ENCODE peak calls at places on chromosomes 13 and 19, in ten cellular contexts. S is AG04450; M is aorta; I is body of pancreas; W is GM23338; B is lower lobe of right lung; A is right cardiac atrium; E is CD4-positive, alpha-beta T cell; C is lung; T is Peyer's patch. Z is an unnamed sample.

GRCh38 chr19:38551450-38551813 is 66.3 kb downstream of the MAP4K1 start:
- DNase-seq in C (no peak), E (no peak), I (no peak), T (no peak), B (peak), A (no peak), S (no peak), M (peak), W (no peak), Z (no peak)

GRCh38 chr13:102878491-102878890 is 32.7 kb downstream of the ERCC5 start:
- DNase-seq in B (no peak), E (no peak), C (no peak), M (no peak), W (peak), I (no peak), A (no peak), T (no peak), S (peak), Z (no peak)

GRCh38 chr19:45417151-45417550 is 6.6 kb downstream of the ERCC1 start:
- DNase-seq in T (no peak), M (no peak), E (no peak), S (no peak), A (no peak), C (no peak), I (no peak), W (no peak), B (no peak), Z (no peak)

GRCh38 chr13:45544520-45544919 is 71.0 kb downstream of the ERICH6B start:
- DNase-seq in I (no peak), M (no peak), E (no peak), S (no peak), A (no peak), B (no peak), C (no peak), W (peak), T (no peak), Z (no peak)

GRCh38 chr13:60398438-60398891 is 1.4 kb downstream of the TDRD3 start:
- DNase-seq in I (no peak), W (no peak), M (no peak), A (peak), B (no peak), T (no peak), S (no peak), C (no peak), E (no peak), Z (no peak)

GRCh38 chr19:34171539-34171876 is 796 bp upstream of the LSM14A start:
- DNase-seq in A (no peak), S (peak), W (no peak), I (no peak), C (no peak), E (no peak), M (no peak), T (no peak), B (no peak), Z (no peak)

GRCh38 chr19:1290245-1290698 is 4.6 kb downstream of the EFNA2 start:
- DNase-seq in E (no peak), B (no peak), T (no peak), I (no peak), M (no peak), A (no peak), S (no peak), C (no peak), W (no peak), Z (no peak)

GRCh38 chr19:43759515-43759914 is 4.8 kb upstream of the SMG9 start:
- DNase-seq in E (no peak), B (no peak), W (peak), C (no peak), S (no peak), A (no peak), I (no peak), M (no peak), T (no peak), Z (no peak)

GRCh38 chr19:35773020-35773809 is 2.1 kb upstream of the ARHGAP33 start:
- DNase-seq in C (no peak), M (no peak), B (no peak), S (no peak), E (no peak), T (no peak), I (no peak), W (no peak), A (no peak), Z (no peak)

GRCh38 chr13:59480857-59481256 is 682.9 kb downstream of the DIAPH3 start:
- DNase-seq in A (no peak), C (no peak), E (no peak), B (no peak), W (no peak), I (no peak), M (no peak), T (no peak), S (no peak), Z (no peak)

GRCh38 chr13:94033830-94034642 is 445.4 kb downstream of the DCT start:
- DNase-seq in I (no peak), A (no peak), W (peak), S (no peak), C (no peak), B (no peak), E (no peak), M (no peak), T (no peak), Z (no peak)

GRCh38 chr19:6362351-6362801 is 1.0 kb downstream of the CLPP start:
- DNase-seq in C (no peak), B (no peak), I (no peak), S (no peak), A (peak), T (no peak), M (no peak), W (no peak), E (peak), Z (no peak)

GRCh38 chr19:54653181-54653809 is 9.5 kb upstream of the LILRB4 start:
- DNase-seq in E (no peak), T (no peak), W (peak), C (no peak), S (no peak), M (no peak), I (no peak), A (no peak), B (no peak), Z (no peak)

GRCh38 chr19:56566904-56567273 is 379 bp upstream of the ZNF470 start:
- DNase-seq in E (no peak), T (no peak), A (peak), M (peak), C (peak), I (peak), B (peak), W (peak), S (no peak), Z (peak)

GRCh38 chr13:42852102-42852501 is 70.7 kb downstream of the FAM216B start:
- DNase-seq in T (no peak), E (no peak), I (no peak), A (no peak), M (no peak), W (no peak), S (no peak), B (no peak), C (no peak), Z (no peak)

GRCh38 chr13:101829484-101829883 is 377.0 kb downstream of the ITGBL1 start:
- DNase-seq in B (no peak), T (no peak), E (no peak), I (no peak), S (no peak), W (no peak), M (no peak), A (no peak), C (no peak), Z (no peak)

GRCh38 chr13:50323440-50324070 is 308.3 kb downstream of the KCNRG start:
- DNase-seq in W (no peak), B (no peak), E (no peak), S (peak), I (no peak), M (no peak), C (no peak), A (no peak), T (no peak), Z (no peak)

GRCh38 chr19:35224681-35225604 is 3.6 kb downstream of the FAM187B start:
- DNase-seq in I (peak), T (no peak), B (peak), E (no peak), M (no peak), S (no peak), W (peak), C (peak), A (peak), Z (peak)

GRCh38 chr13:40812724-40813445 is 23.5 kb downstream of the SLC25A15 start:
- DNase-seq in T (no peak), A (no peak), C (no peak), M (no peak), E (no peak), I (no peak), W (no peak), B (no peak), S (peak), Z (no peak)

GRCh38 chr13:110349239-110349638 is 42.2 kb downstream of the COL4A2 start:
- DNase-seq in S (no peak), M (no peak), I (no peak), W (no peak), E (no peak), A (no peak), C (no peak), B (no peak), T (no peak), Z (no peak)

GRCh38 chr19:39858541-39858940 is 12.4 kb upstream of the FBL start:
- DNase-seq in T (no peak), W (peak), B (peak), A (peak), M (no peak), I (no peak), C (no peak), E (no peak), S (no peak), Z (peak)

GRCh38 chr13:24473646-24474045 is 38.9 kb downstream of the PARP4 start:
- DNase-seq in B (no peak), T (no peak), I (no peak), M (no peak), A (no peak), C (no peak), W (no peak), E (no peak), S (no peak), Z (no peak)

GRCh38 chr13:105655046-105655445 is 880.4 kb downstream of the EFNB2 start:
- DNase-seq in C (no peak), I (no peak), T (no peak), W (no peak), E (no peak), A (no peak), S (peak), B (no peak), M (no peak), Z (no peak)

GRCh38 chr19:2970201-2970838 is 7.0 kb upstream of the TLE6 start:
- DNase-seq in S (no peak), B (no peak), C (no peak), W (no peak), I (no peak), E (no peak), M (no peak), A (peak), T (no peak), Z (no peak)

GRCh38 chr13:27825153-27825552 is 32.9 kb downstream of the GSX1 start:
- DNase-seq in C (no peak), S (no peak), I (no peak), T (no peak), E (no peak), A (no peak), B (no peak), M (no peak), W (peak), Z (no peak)

GRCh38 chr13:98500963-98501421 is 75.9 kb downstream of the STK24 start:
- DNase-seq in T (no peak), C (no peak), A (no peak), I (no peak), E (no peak), M (no peak), W (no peak), S (no peak), B (no peak), Z (no peak)

GRCh38 chr19:15241259-15241658 is 9.0 kb upstream of the EPHX3 start:
- DNase-seq in E (no peak), I (no peak), T (no peak), C (no peak), W (no peak), M (no peak), A (no peak), B (no peak), S (no peak), Z (no peak)

GRCh38 chr19:5534787-5535586 is 32.8 kb downstream of the TINCR start:
- DNase-seq in A (no peak), S (no peak), M (no peak), T (no peak), E (no peak), I (no peak), B (no peak), W (peak), C (no peak), Z (no peak)

GRCh38 chr19:4675346-4675745 is 5.2 kb upstream of the MYDGF start:
- DNase-seq in B (no peak), W (no peak), A (no peak), E (no peak), C (no peak), I (no peak), T (no peak), S (no peak), M (no peak), Z (no peak)

GRCh38 chr19:17086129-17086528 is 10.6 kb downstream of the MYO9B start:
- DNase-seq in C (no peak), S (no peak), E (no peak), A (peak), B (no peak), T (no peak), W (no peak), M (no peak), I (no peak), Z (no peak)

GRCh38 chr19:6729573-6730152 is 7.7 kb downstream of the GPR108 start:
- DNase-seq in S (no peak), E (no peak), I (no peak), A (no peak), W (no peak), B (no peak), C (no peak), M (no peak), T (no peak), Z (no peak)

GRCh38 chr19:33304760-33305647 is 2.7 kb upstream of the CEBPA start:
- DNase-seq in S (no peak), I (peak), E (no peak), C (peak), W (no peak), A (no peak), M (no peak), T (peak), B (peak), Z (peak)

GRCh38 chr19:38979867-38980266 is 4.3 kb upstream of the FBXO17 start:
- DNase-seq in A (no peak), I (no peak), B (no peak), E (no peak), T (no peak), C (no peak), M (no peak), S (no peak), W (no peak), Z (no peak)

GRCh38 chr13:113928701-113929627 is 44.9 kb downstream of the C13orf46 start:
- DNase-seq in W (no peak), A (peak), E (no peak), S (peak), T (peak), M (peak), C (no peak), I (peak), B (no peak), Z (peak)

GRCh38 chr19:14758816-14759215 is 19.5 kb downstream of the ADGRE2 start:
- DNase-seq in W (peak), C (no peak), M (no peak), B (no peak), I (peak), E (no peak), A (no peak), T (no peak), S (no peak), Z (no peak)

GRCh38 chr13:110507678-110508381 is 53.7 kb downstream of the RAB20 start:
- DNase-seq in B (peak), C (peak), W (no peak), M (no peak), S (no peak), I (peak), A (peak), T (peak), E (no peak), Z (peak)

GRCh38 chr13:113880651-113881611 is 17.1 kb upstream of the GAS6 start:
- DNase-seq in B (no peak), S (no peak), E (no peak), I (no peak), T (no peak), C (no peak), A (no peak), W (no peak), M (no peak), Z (no peak)

DNA sequence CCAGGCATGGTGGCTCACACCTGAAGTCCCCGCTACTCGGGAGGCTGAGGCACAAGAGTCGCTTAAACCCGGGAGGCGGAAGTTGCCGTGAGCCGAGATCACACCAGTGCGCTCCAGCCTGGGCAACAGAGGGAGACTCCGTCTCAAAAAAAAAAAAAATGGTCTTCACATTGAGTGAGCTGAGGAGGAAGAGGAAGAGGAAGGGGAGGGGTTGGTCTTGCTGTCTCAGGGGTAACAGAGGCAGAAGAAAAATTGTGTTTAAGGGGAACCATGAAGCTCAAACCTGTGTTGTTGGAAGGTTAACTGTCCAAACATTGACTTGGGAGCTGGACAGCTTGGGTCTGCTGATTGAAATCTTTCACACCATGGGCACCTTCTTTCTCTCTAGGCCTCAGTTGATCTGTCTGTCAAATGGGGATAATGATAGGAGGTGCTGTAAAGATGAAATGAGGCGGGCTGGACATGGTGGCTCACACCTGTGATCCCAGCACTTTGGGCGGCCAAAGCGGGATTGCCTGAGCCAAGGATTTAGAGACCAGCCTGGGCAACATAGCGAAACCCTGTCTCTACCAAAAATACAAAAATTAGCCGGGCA is 9.8 kb upstream of the SLC44A2 start:
- DNase-seq in C (no peak), W (no peak), B (no peak), T (no peak), A (no peak), I (no peak), S (no peak), E (no peak), M (no peak), Z (no peak)
- H3K27ac ChIP-seq in C (no peak), W (no peak), B (peak), T (no peak), A (peak), I (no peak), S (no peak), E (no peak), M (no peak), Z (no peak)

GRCh38 chr19:13173129-13173737 is 23.0 kb downstream of the IER2 start:
- DNase-seq in E (no peak), C (no peak), B (no peak), M (no peak), S (no peak), W (no peak), I (no peak), T (no peak), A (no peak), Z (no peak)

GRCh38 chr19:13172335-13173128 is 22.3 kb downstream of the IER2 start:
- DNase-seq in M (peak), E (peak), A (peak), W (no peak), T (peak), B (peak), I (peak), C (peak), S (no peak), Z (peak)

GRCh38 chr19:13171146-13171545 is 20.9 kb downstream of the IER2 start:
- DNase-seq in I (no peak), S (no peak), M (no peak), W (no peak), A (no peak), E (no peak), C (no peak), T (no peak), B (no peak), Z (no peak)

GRCh38 chr19:13165091-13165997 is 15.1 kb downstream of the IER2 start:
- DNase-seq in C (no peak), B (no peak), S (no peak), A (peak), M (no peak), T (no peak), I (no peak), W (peak), E (no peak), Z (no peak)

GRCh38 chr19:13169769-13170168 is 19.6 kb downstream of the IER2 start:
- DNase-seq in S (no peak), C (no peak), M (peak), T (peak), A (no peak), I (peak), E (no peak), W (no peak), B (no peak), Z (peak)
- H3K27ac ChIP-seq in S (no peak), C (peak), M (no peak), T (peak), A (no peak), I (no peak), E (peak), W (no peak), B (peak), Z (peak)

DNA sequence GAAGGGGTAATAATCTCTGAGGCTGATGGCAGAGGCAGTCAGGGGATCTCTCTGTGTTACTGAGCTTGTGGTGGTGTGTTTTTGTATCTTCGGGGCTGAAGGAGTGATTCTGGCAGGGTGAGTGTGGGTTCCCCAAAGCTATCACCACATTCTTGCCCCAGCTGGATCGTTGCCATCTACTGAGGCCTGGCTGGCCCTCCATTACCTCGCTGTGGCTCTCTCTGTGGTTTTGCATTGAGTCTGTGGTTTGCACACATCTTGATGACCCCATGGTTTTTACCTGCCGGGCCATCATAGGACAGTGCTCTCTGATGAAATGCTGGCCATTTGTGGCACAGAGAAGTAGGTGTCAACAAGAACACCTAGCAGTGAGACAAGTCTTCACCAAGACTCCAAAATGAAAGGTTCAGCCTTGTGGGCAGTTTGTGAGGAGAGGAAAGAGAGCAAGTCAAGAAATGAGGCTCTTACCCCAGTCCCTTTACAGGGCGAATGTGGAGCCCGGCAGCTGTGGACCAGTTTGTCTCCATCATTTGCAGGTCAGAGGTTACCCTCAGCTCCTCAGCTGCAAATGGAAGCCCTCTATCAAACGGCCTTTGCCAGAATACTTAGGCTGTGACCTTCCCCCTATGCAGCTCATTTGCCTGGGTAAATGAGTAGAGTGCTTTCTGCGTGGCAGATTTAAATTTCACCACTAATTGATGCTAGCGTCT is 69.0 kb upstream of the NPAS1 start:
- DNase-seq in C (no peak), T (no peak), E (no peak), S (no peak), I (no peak), M (no peak), W (no peak), A (no peak), B (no peak), Z (no peak)
- H3K27ac ChIP-seq in C (no peak), T (peak), E (no peak), S (peak), I (no peak), M (peak), W (peak), A (no peak), B (no peak), Z (peak)

DNA sequence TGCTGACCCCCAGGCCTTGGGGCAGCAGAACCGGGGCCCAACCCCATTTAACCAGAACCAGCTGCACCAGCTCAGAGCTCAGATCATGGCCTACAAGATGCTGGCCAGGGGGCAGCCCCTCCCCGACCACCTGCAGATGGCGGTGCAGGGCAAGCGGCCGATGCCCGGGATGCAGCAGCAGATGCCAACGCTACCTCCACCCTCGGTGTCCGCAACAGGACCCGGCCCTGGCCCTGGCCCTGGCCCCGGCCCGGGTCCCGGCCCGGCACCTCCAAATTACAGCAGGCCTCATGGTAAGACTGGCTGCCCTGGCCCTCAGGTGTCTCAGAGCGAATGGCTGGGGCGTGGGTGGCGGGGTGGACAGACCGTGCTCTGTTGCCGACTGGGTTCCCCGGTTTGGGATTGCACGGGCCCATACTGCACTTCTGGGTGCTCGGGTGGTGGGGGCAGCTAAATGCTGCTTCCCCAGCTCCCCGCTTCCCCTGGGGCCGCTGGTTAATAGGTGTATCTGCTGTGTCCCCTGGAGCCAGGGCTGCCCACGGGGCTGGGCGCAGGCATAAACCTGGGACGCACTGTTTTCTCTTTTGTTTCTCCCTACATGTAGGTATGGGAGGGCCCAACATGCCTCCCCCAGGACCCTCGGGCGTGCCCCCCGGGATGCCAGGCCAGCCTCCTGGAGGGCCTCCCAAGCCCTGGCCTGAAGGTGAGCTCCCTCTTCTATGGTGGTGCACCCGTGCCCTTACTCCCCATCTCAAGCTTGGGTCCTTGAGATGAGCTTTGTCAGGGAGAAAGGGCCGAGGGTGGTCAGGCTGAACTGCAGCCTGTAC is 25.7 kb downstream of the SMARCA4 start:
- DNase-seq in T (no peak), B (no peak), W (no peak), I (no peak), A (peak), M (no peak), S (no peak), C (no peak), E (no peak), Z (no peak)
- H3K27ac ChIP-seq in T (no peak), B (no peak), W (no peak), I (no peak), A (no peak), M (no peak), S (no peak), C (no peak), E (no peak), Z (no peak)